ENCODE peak calls at places on chromosomes 4 and X, in ten cellular contexts. G is WTC11; Q is NCI-H1694; U is upper lobe of right lung; I is iPS-NIHi11; Z is Ammon's horn; P is activated CD4-positive, alpha-beta T cell treated with anti-CD3 and anti-CD28 coated beads for 24 hours; B is T-helper 1 cell; C is DMS53; D is amygdala. A is an unnamed sample.

GRCh38 chr4:71664366-71664765 is 119.5 kb downstream of the GC start:
- DNase-seq in G (no peak), Q (no peak), U (no peak), I (no peak), Z (no peak), P (no peak), B (no peak), C (no peak), D (no peak), A (no peak)

GRCh38 chr4:169765845-169766244 is 8.1 kb upstream of the HPF1 start:
- DNase-seq in G (no peak), Q (no peak), U (no peak), I (no peak), Z (no peak), P (no peak), B (no peak), C (no peak), D (no peak), A (no peak)

GRCh38 chr4:113893546-113893945 is 85.9 kb downstream of the ARSJ start:
- DNase-seq in G (no peak), Q (no peak), U (no peak), I (no peak), Z (no peak), P (no peak), B (no peak), C (peak), D (no peak), A (peak)

GRCh38 chr4:143097751-143098150 is 87.0 kb upstream of the USP38 start:
- DNase-seq in G (no peak), Q (no peak), U (no peak), I (no peak), Z (no peak), P (no peak), B (no peak), C (no peak), D (no peak), A (no peak)

GRCh38 chrX:19017271-19017670 is 33.4 kb upstream of the PHKA2 start:
- DNase-seq in G (peak), Q (no peak), U (no peak), I (peak), Z (peak), P (no peak), B (no peak), C (peak), D (no peak), A (no peak)

GRCh38 chrX:39670281-39670680 is 427.5 kb downstream of the BCOR start:
- DNase-seq in G (no peak), Q (no peak), U (no peak), I (no peak), Z (no peak), P (no peak), B (no peak), C (no peak), D (no peak), A (no peak)

GRCh38 chrX:45557390-45557789 is 356.7 kb upstream of the DIPK2B start:
- DNase-seq in G (no peak), Q (no peak), U (no peak), I (no peak), Z (no peak), P (no peak), B (no peak), C (peak), D (no peak), A (no peak)

GRCh38 chr4:1084796-1085403 is 28.5 kb downstream of the RNF212 start:
- DNase-seq in G (no peak), Q (no peak), U (no peak), I (no peak), Z (no peak), P (no peak), B (no peak), C (no peak), D (no peak), A (no peak)

GRCh38 chr4:89868999-89869589 is 25.6 kb upstream of the MMRN1 start:
- DNase-seq in G (no peak), Q (no peak), U (no peak), I (no peak), Z (no peak), P (no peak), B (no peak), C (peak), D (no peak), A (no peak)

GRCh38 chr4:152427971-152428370 is 107.9 kb downstream of the FBXW7 start:
- DNase-seq in G (no peak), Q (no peak), U (no peak), I (no peak), Z (no peak), P (no peak), B (no peak), C (no peak), D (no peak), A (no peak)

GRCh38 chrX:114924846-114925245 is 92.6 kb downstream of the IL13RA2 start:
- DNase-seq in G (no peak), Q (no peak), U (no peak), I (no peak), Z (no peak), P (no peak), B (no peak), C (no peak), D (no peak), A (peak)

GRCh38 chrX:140713174-140713539 is 3.6 kb downstream of the LINC00632 start:
- DNase-seq in G (no peak), Q (no peak), U (no peak), I (no peak), Z (no peak), P (no peak), B (no peak), C (no peak), D (no peak), A (no peak)

GRCh38 chrX:88325634-88326033 is 421.4 kb upstream of the CPXCR1 start:
- DNase-seq in G (no peak), Q (no peak), U (no peak), I (no peak), Z (no peak), P (no peak), B (no peak), C (no peak), D (no peak), A (no peak)